ENCODE peak calls at places on chromosome X, in eight cellular contexts. D is Peyer's patch; Z is natural killer cell; T is activated naive CD8-positive, alpha-beta T cell treated with anti-CD3 and anti-CD28 coated beads, Interleukin-2, amount 50 U/mL, for 24 hours; K is activated CD4-positive, alpha-beta T cell treated with anti-CD3 and anti-CD28 coated beads, Interleukin-2, amount 50 U/mL, for 24 hours; R is activated T-helper 1 cell treated with anti-CD3 and anti-CD28 coated beads, Interleukin-12 subunit alpha, Interleukin-12 subunit beta, Interleukin-2, Interleukin-4 antibody, amounts not matched to agents 30 ng/mL and 10 ng/mL and 1 ng/mL, durations not matched to agents 14 hours and 24 hours and 36 hours; L is heart left ventricle; J is mesendoderm. X is an unnamed sample.

GRCh38 chrX:139077303-139078131 is 366.0 kb upstream of the FGF13 start:
- DNase-seq in L (no peak), R (no peak), T (no peak), K (no peak), Z (no peak), J (peak), D (no peak), X (no peak)

GRCh38 chrX:133654801-133655200 is 239.5 kb upstream of the GPC4 start:
- DNase-seq in R (no peak), D (no peak), Z (no peak), K (no peak), L (no peak), T (no peak), J (no peak), X (no peak)

GRCh38 chrX:70013483-70014222 is 36.1 kb downstream of the AWAT2 start:
- DNase-seq in Z (no peak), L (peak), T (no peak), J (peak), D (no peak), R (no peak), K (no peak), X (peak)

GRCh38 chrX:37745354-37745753 is 34.5 kb upstream of the CYBB start:
- DNase-seq in T (peak), K (peak), D (peak), R (peak), Z (peak), L (peak), J (peak), X (peak)

GRCh38 chrX:97474933-97475332 is 591.2 kb downstream of the RPA4 start:
- DNase-seq in Z (no peak), J (no peak), K (no peak), D (no peak), T (no peak), R (no peak), L (no peak), X (no peak)

GRCh38 chrX:106862972-106863688 is 40.0 kb downstream of the RIPPLY1 start:
- DNase-seq in J (peak), L (no peak), K (no peak), D (no peak), Z (no peak), T (peak), R (no peak), X (no peak)

GRCh38 chrX:69522052-69522451 is 17.9 kb downstream of the NALF2 start:
- DNase-seq in D (no peak), L (no peak), R (no peak), J (no peak), K (no peak), Z (no peak), T (no peak), X (no peak)

GRCh38 chrX:106954041-106954440 is 33.8 kb downstream of the CLDN2 start:
- DNase-seq in T (no peak), R (no peak), D (no peak), J (no peak), Z (no peak), L (no peak), K (no peak), X (no peak)

GRCh38 chrX:30521440-30522182 is 56.0 kb downstream of the TASL start:
- DNase-seq in L (no peak), T (no peak), D (no peak), R (no peak), Z (no peak), K (no peak), J (peak), X (no peak)

GRCh38 chrX:129540068-129540653 is at the start of gene OCRL:
- DNase-seq in K (peak), J (peak), D (peak), L (peak), T (peak), Z (peak), R (peak), X (peak)

GRCh38 chrX:139211568-139212182 is 318.9 kb upstream of the F9 start:
- DNase-seq in T (no peak), L (no peak), Z (no peak), R (no peak), D (no peak), K (no peak), J (peak), X (no peak)

GRCh38 chrX:101051549-101052302 is at the start of gene TRMT2B:
- DNase-seq in L (peak), T (peak), D (peak), K (peak), Z (peak), J (peak), R (peak), X (peak)

GRCh38 chrX:122943918-122944317 is 240.2 kb upstream of the GRIA3 start:
- DNase-seq in K (no peak), J (no peak), T (no peak), Z (no peak), R (no peak), D (no peak), L (no peak), X (no peak)

GRCh38 chrX:31319586-31319985 is 247.7 kb upstream of the FTHL17 start:
- DNase-seq in R (no peak), J (no peak), D (no peak), Z (no peak), K (no peak), L (no peak), T (no peak), X (no peak)

GRCh38 chrX:40644821-40645358 is 2.5 kb downstream of the CXorf38 start:
- DNase-seq in J (peak), K (no peak), R (peak), Z (peak), T (peak), L (peak), D (peak), X (no peak)

GRCh38 chrX:10360121-10360520 is 203.3 kb downstream of the CLCN4 start:
- DNase-seq in L (peak), T (no peak), D (no peak), K (no peak), J (no peak), R (no peak), Z (no peak), X (peak)